ENCODE peak calls at places on chromosome 3, in ten cellular contexts. One of them, this sample, is unnamed.

GRCh38 chr3:20182206-20182605 is 3.8 kb downstream of the SGO1 start:
- DNase-seq in WERI-Rb-1: no peak
- DNase-seq in fibroblast of lung: no peak
- DNase-seq in AG10803: no peak
- DNase-seq in endothelial cell of umbilical vein: peak
- DNase-seq in adrenal gland: no peak
- DNase-seq in SK-N-SH: no peak
- DNase-seq in GM23338: no peak
- DNase-seq in ascending aorta: no peak
- DNase-seq in endothelial cell: no peak
- DNase-seq in this sample: no peak

GRCh38 chr3:58106640-58107039 is 98.4 kb downstream of the FLNB start:
- DNase-seq in WERI-Rb-1: no peak
- DNase-seq in fibroblast of lung: no peak
- DNase-seq in AG10803: no peak
- DNase-seq in endothelial cell of umbilical vein: no peak
- DNase-seq in adrenal gland: peak
- DNase-seq in SK-N-SH: no peak
- DNase-seq in GM23338: no peak
- DNase-seq in ascending aorta: no peak
- DNase-seq in endothelial cell: no peak
- DNase-seq in this sample: no peak

GRCh38 chr3:36876181-36876936 is 68.5 kb downstream of the TRANK1 start:
- DNase-seq in WERI-Rb-1: no peak
- DNase-seq in fibroblast of lung: no peak
- DNase-seq in AG10803: no peak
- DNase-seq in endothelial cell of umbilical vein: no peak
- DNase-seq in adrenal gland: no peak
- DNase-seq in SK-N-SH: no peak
- DNase-seq in GM23338: no peak
- DNase-seq in ascending aorta: no peak
- DNase-seq in endothelial cell: no peak
- DNase-seq in this sample: no peak

GRCh38 chr3:148333091-148333490 is 364.6 kb upstream of the AGTR1 start:
- DNase-seq in WERI-Rb-1: no peak
- DNase-seq in fibroblast of lung: no peak
- DNase-seq in AG10803: no peak
- DNase-seq in endothelial cell of umbilical vein: no peak
- DNase-seq in adrenal gland: no peak
- DNase-seq in SK-N-SH: no peak
- DNase-seq in GM23338: peak
- DNase-seq in ascending aorta: no peak
- DNase-seq in endothelial cell: no peak
- DNase-seq in this sample: peak

GRCh38 chr3:25696019-25696418 is 31.3 kb upstream of the TOP2B start:
- DNase-seq in WERI-Rb-1: no peak
- DNase-seq in fibroblast of lung: no peak
- DNase-seq in AG10803: no peak
- DNase-seq in endothelial cell of umbilical vein: no peak
- DNase-seq in adrenal gland: no peak
- DNase-seq in SK-N-SH: no peak
- DNase-seq in GM23338: no peak
- DNase-seq in ascending aorta: no peak
- DNase-seq in endothelial cell: no peak
- DNase-seq in this sample: no peak

GRCh38 chr3:171461087-171461917 is 1.1 kb upstream of the TNIK start:
- DNase-seq in WERI-Rb-1: no peak
- DNase-seq in fibroblast of lung: peak
- DNase-seq in AG10803: peak
- DNase-seq in endothelial cell of umbilical vein: peak
- DNase-seq in adrenal gland: no peak
- DNase-seq in SK-N-SH: no peak
- DNase-seq in GM23338: no peak
- DNase-seq in ascending aorta: no peak
- DNase-seq in endothelial cell: no peak
- DNase-seq in this sample: no peak

GRCh38 chr3:174710622-174711021 is 148.5 kb upstream of the NAALADL2 start:
- DNase-seq in WERI-Rb-1: no peak
- DNase-seq in fibroblast of lung: peak
- DNase-seq in AG10803: peak
- DNase-seq in endothelial cell of umbilical vein: no peak
- DNase-seq in adrenal gland: no peak
- DNase-seq in SK-N-SH: no peak
- DNase-seq in GM23338: peak
- DNase-seq in ascending aorta: no peak
- DNase-seq in endothelial cell: no peak
- DNase-seq in this sample: no peak

GRCh38 chr3:169432692-169433432 is 230.7 kb downstream of the MECOM start:
- DNase-seq in WERI-Rb-1: no peak
- DNase-seq in fibroblast of lung: no peak
- DNase-seq in AG10803: no peak
- DNase-seq in endothelial cell of umbilical vein: peak
- DNase-seq in adrenal gland: no peak
- DNase-seq in SK-N-SH: no peak
- DNase-seq in GM23338: no peak
- DNase-seq in ascending aorta: no peak
- DNase-seq in endothelial cell: no peak
- DNase-seq in this sample: peak

GRCh38 chr3:160150066-160150465 is 75.2 kb upstream of the C3orf80 start:
- DNase-seq in WERI-Rb-1: no peak
- DNase-seq in fibroblast of lung: no peak
- DNase-seq in AG10803: no peak
- DNase-seq in endothelial cell of umbilical vein: no peak
- DNase-seq in adrenal gland: no peak
- DNase-seq in SK-N-SH: no peak
- DNase-seq in GM23338: no peak
- DNase-seq in ascending aorta: no peak
- DNase-seq in endothelial cell: no peak
- DNase-seq in this sample: no peak

GRCh38 chr3:122680381-122681293 is at the start of gene PARP14:
- DNase-seq in WERI-Rb-1: peak
- DNase-seq in fibroblast of lung: peak
- DNase-seq in AG10803: peak
- DNase-seq in endothelial cell of umbilical vein: peak
- DNase-seq in adrenal gland: peak
- DNase-seq in SK-N-SH: peak
- DNase-seq in GM23338: peak
- DNase-seq in ascending aorta: no peak
- DNase-seq in endothelial cell: peak
- DNase-seq in this sample: peak

GRCh38 chr3:129439381-129439816 is 349 bp downstream of the MBD4 start:
- DNase-seq in WERI-Rb-1: peak
- DNase-seq in fibroblast of lung: no peak
- DNase-seq in AG10803: peak
- DNase-seq in endothelial cell of umbilical vein: peak
- DNase-seq in adrenal gland: peak
- DNase-seq in SK-N-SH: no peak
- DNase-seq in GM23338: peak
- DNase-seq in ascending aorta: no peak
- DNase-seq in endothelial cell: no peak
- DNase-seq in this sample: peak

GRCh38 chr3:17151598-17152373 is 267.0 kb downstream of the PLCL2 start:
- DNase-seq in WERI-Rb-1: no peak
- DNase-seq in fibroblast of lung: no peak
- DNase-seq in AG10803: no peak
- DNase-seq in endothelial cell of umbilical vein: no peak
- DNase-seq in adrenal gland: peak
- DNase-seq in SK-N-SH: no peak
- DNase-seq in GM23338: no peak
- DNase-seq in ascending aorta: no peak
- DNase-seq in endothelial cell: no peak
- DNase-seq in this sample: no peak

GRCh38 chr3:194512895-194513601 is 26.2 kb upstream of the ATP13A3 start:
- DNase-seq in WERI-Rb-1: no peak
- DNase-seq in fibroblast of lung: peak
- DNase-seq in AG10803: no peak
- DNase-seq in endothelial cell of umbilical vein: no peak
- DNase-seq in adrenal gland: no peak
- DNase-seq in SK-N-SH: no peak
- DNase-seq in GM23338: no peak
- DNase-seq in ascending aorta: no peak
- DNase-seq in endothelial cell: no peak
- DNase-seq in this sample: peak

GRCh38 chr3:190222916-190223315 is 99.3 kb downstream of the CLDN1 start:
- DNase-seq in WERI-Rb-1: no peak
- DNase-seq in fibroblast of lung: no peak
- DNase-seq in AG10803: no peak
- DNase-seq in endothelial cell of umbilical vein: no peak
- DNase-seq in adrenal gland: no peak
- DNase-seq in SK-N-SH: no peak
- DNase-seq in GM23338: no peak
- DNase-seq in ascending aorta: no peak
- DNase-seq in endothelial cell: no peak
- DNase-seq in this sample: no peak

GRCh38 chr3:152280539-152280938 is 11.8 kb downstream of the MBNL1 start:
- DNase-seq in WERI-Rb-1: no peak
- DNase-seq in fibroblast of lung: no peak
- DNase-seq in AG10803: no peak
- DNase-seq in endothelial cell of umbilical vein: no peak
- DNase-seq in adrenal gland: no peak
- DNase-seq in SK-N-SH: no peak
- DNase-seq in GM23338: no peak
- DNase-seq in ascending aorta: no peak
- DNase-seq in endothelial cell: no peak
- DNase-seq in this sample: no peak

GRCh38 chr3:114157321-114157720 is 21.5 kb downstream of the DRD3 start:
- DNase-seq in WERI-Rb-1: no peak
- DNase-seq in fibroblast of lung: no peak
- DNase-seq in AG10803: no peak
- DNase-seq in endothelial cell of umbilical vein: no peak
- DNase-seq in adrenal gland: no peak
- DNase-seq in SK-N-SH: no peak
- DNase-seq in GM23338: no peak
- DNase-seq in ascending aorta: no peak
- DNase-seq in endothelial cell: no peak
- DNase-seq in this sample: no peak
- TF ChIP-seq CTCF in WERI-Rb-1: no peak
- TF ChIP-seq CTCF in fibroblast of lung: no peak
- TF ChIP-seq CTCF in AG10803: no peak
- TF ChIP-seq CTCF in endothelial cell of umbilical vein: no peak
- TF ChIP-seq CTCF in adrenal gland: no peak
- TF ChIP-seq CTCF in SK-N-SH: no peak
- TF ChIP-seq CTCF in GM23338: no peak
- TF ChIP-seq CTCF in ascending aorta: no peak
- TF ChIP-seq CTCF in endothelial cell: no peak
- TF ChIP-seq CTCF in this sample: no peak

DNA sequence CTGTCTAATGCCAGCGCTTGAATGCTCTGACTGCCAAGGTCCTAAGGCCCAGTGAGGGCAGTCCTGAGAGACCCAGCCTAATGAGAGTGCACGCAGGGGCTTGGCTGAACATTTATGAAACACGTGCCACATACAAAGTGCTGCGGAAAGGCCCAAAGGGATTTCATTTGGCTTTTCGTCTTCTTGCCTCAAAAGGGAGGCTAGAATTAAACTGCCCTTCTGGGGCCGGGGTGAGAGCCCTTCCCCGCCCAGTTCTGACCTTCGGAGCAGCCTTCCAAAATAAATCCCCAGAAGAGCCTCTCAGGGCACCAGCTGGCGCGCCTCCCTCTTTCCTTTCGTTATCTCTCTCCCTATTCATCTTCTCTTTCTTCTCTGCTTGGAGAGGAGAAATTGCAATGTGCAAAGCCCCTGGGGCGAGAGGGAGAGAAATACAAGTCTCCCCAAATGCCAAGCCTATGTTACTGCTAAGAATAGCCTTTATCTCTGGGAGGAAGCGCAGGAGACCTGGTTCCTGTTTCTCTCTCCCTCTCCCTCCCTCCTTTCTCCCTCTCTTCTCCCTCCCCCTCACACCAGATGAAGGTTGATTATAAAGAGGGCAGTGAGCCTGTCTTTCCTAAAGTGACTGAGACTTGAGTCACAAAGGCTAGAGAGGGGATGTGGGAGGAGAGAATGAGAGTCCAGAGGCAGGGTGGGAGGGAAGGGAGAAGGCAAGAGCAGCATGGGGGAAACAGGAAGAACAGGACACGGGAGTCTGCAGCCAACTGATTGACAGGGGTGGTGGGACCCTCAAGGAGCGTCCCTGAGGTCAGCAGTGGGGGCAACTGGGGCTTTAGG is 36.7 kb upstream of the NDUFB4 start:
- DNase-seq in WERI-Rb-1: peak
- DNase-seq in fibroblast of lung: peak
- DNase-seq in AG10803: peak
- DNase-seq in endothelial cell of umbilical vein: peak
- DNase-seq in adrenal gland: peak
- DNase-seq in SK-N-SH: no peak
- DNase-seq in GM23338: peak
- DNase-seq in ascending aorta: no peak
- DNase-seq in endothelial cell: peak
- DNase-seq in this sample: peak
- TF ChIP-seq CTCF in WERI-Rb-1: no peak
- TF ChIP-seq CTCF in fibroblast of lung: no peak
- TF ChIP-seq CTCF in AG10803: no peak
- TF ChIP-seq CTCF in endothelial cell of umbilical vein: no peak
- TF ChIP-seq CTCF in adrenal gland: no peak
- TF ChIP-seq CTCF in SK-N-SH: no peak
- TF ChIP-seq CTCF in GM23338: no peak
- TF ChIP-seq CTCF in ascending aorta: no peak
- TF ChIP-seq CTCF in endothelial cell: peak
- TF ChIP-seq CTCF in this sample: no peak

GRCh38 chr3:142028174-142028833 is 121.0 kb downstream of the TFDP2 start:
- DNase-seq in WERI-Rb-1: no peak
- DNase-seq in fibroblast of lung: peak
- DNase-seq in AG10803: peak
- DNase-seq in endothelial cell of umbilical vein: peak
- DNase-seq in adrenal gland: peak
- DNase-seq in SK-N-SH: peak
- DNase-seq in GM23338: peak
- DNase-seq in ascending aorta: no peak
- DNase-seq in endothelial cell: peak
- DNase-seq in this sample: peak
- TF ChIP-seq CTCF in WERI-Rb-1: no peak
- TF ChIP-seq CTCF in fibroblast of lung: no peak
- TF ChIP-seq CTCF in AG10803: peak
- TF ChIP-seq CTCF in endothelial cell of umbilical vein: no peak
- TF ChIP-seq CTCF in adrenal gland: peak
- TF ChIP-seq CTCF in SK-N-SH: no peak
- TF ChIP-seq CTCF in GM23338: no peak
- TF ChIP-seq CTCF in ascending aorta: peak
- TF ChIP-seq CTCF in endothelial cell: no peak
- TF ChIP-seq CTCF in this sample: no peak

DNA sequence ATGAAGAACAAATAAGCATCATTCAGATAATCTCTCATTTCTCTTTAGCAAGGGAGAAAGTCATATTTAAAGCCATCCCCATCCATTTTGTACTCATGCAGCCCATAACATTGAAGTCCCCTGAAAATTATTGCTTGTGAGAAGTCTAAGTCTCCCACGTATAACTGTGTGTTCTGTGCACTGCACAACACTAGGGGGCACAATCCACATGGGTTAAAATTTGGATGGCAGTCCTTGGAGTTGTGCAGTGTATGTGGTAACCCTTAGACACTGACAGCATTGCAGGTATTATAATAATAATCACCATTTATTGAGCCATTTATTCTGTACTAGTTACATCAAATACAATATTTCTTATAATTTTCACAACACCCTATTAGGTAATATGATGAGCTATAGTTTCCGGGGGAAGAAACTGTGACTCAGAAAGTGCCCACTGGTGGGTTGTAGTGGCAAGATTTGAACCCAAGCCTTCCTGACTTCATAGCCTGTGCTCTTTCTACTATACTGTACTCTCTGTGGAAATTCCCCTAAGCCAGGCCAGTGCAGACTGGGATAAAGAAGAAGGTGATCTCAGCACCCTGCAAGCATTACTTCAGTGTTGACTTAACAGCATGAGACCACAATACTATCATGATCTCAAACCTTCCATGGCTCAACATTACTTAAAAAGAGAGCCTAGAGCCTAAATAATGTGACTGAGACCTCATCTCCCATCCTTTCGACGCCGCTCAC is 15.7 kb downstream of the KCNAB1 start:
- DNase-seq in WERI-Rb-1: no peak
- DNase-seq in fibroblast of lung: no peak
- DNase-seq in AG10803: no peak
- DNase-seq in endothelial cell of umbilical vein: peak
- DNase-seq in adrenal gland: no peak
- DNase-seq in SK-N-SH: no peak
- DNase-seq in GM23338: peak
- DNase-seq in ascending aorta: no peak
- DNase-seq in endothelial cell: no peak
- DNase-seq in this sample: peak
- TF ChIP-seq CTCF in WERI-Rb-1: peak
- TF ChIP-seq CTCF in fibroblast of lung: peak
- TF ChIP-seq CTCF in AG10803: peak
- TF ChIP-seq CTCF in endothelial cell of umbilical vein: peak
- TF ChIP-seq CTCF in adrenal gland: no peak
- TF ChIP-seq CTCF in SK-N-SH: peak
- TF ChIP-seq CTCF in GM23338: peak
- TF ChIP-seq CTCF in ascending aorta: no peak
- TF ChIP-seq CTCF in endothelial cell: peak
- TF ChIP-seq CTCF in this sample: peak